ENCODE peak calls at places on chromosomes 6 and 20, in five cellular contexts. One of them, this sample, is unnamed.

GRCh38 chr20:23363257-23363649 is 1.3 kb downstream of the GZF1 start:
- DNase-seq in OCI-LY7: peak; percentile 44
- DNase-seq in CD4-positive, alpha-beta memory T cell: no peak
- DNase-seq in cardiac muscle cell: no peak
- DNase-seq in trophoblast cell: no peak
- DNase-seq in this sample: no peak

GRCh38 chr6:155270566-155271091 is 6.8 kb downstream of the CLDN20 start:
- DNase-seq in OCI-LY7: no peak
- DNase-seq in cardiac muscle cell: no peak
- DNase-seq in CD4-positive, alpha-beta memory T cell: no peak
- DNase-seq in trophoblast cell: no peak
- DNase-seq in this sample: no peak

GRCh38 chr6:19434065-19434464 is 403.1 kb upstream of the ID4 start:
- DNase-seq in trophoblast cell: no peak
- DNase-seq in OCI-LY7: no peak
- DNase-seq in CD4-positive, alpha-beta memory T cell: no peak
- DNase-seq in cardiac muscle cell: no peak
- DNase-seq in this sample: no peak

GRCh38 chr6:136465766-136466303 is 84.4 kb downstream of the MAP7 start:
- DNase-seq in OCI-LY7: no peak
- DNase-seq in CD4-positive, alpha-beta memory T cell: no peak
- DNase-seq in cardiac muscle cell: no peak
- DNase-seq in trophoblast cell: no peak
- DNase-seq in this sample: no peak

GRCh38 chr6:57174511-57174907 is 2.4 kb downstream of the BAG2 start:
- DNase-seq in CD4-positive, alpha-beta memory T cell: no peak
- DNase-seq in cardiac muscle cell: no peak
- DNase-seq in OCI-LY7: no peak
- DNase-seq in trophoblast cell: no peak
- DNase-seq in this sample: no peak

GRCh38 chr20:9068896-9069663 is at the start of gene PLCB4:
- DNase-seq in cardiac muscle cell: peak; percentile 34
- DNase-seq in trophoblast cell: peak; percentile 31
- DNase-seq in OCI-LY7: no peak
- DNase-seq in CD4-positive, alpha-beta memory T cell: no peak
- DNase-seq in this sample: peak; percentile 56

GRCh38 chr20:22333885-22334545 is 250.4 kb downstream of the FOXA2 start:
- DNase-seq in CD4-positive, alpha-beta memory T cell: no peak
- DNase-seq in cardiac muscle cell: peak; percentile 70
- DNase-seq in OCI-LY7: peak; percentile 66
- DNase-seq in trophoblast cell: peak; percentile 37
- DNase-seq in this sample: peak; percentile 54

GRCh38 chr20:63128367-63128766 is 87.6 kb downstream of the YTHDF1 start:
- DNase-seq in trophoblast cell: no peak
- DNase-seq in OCI-LY7: no peak
- DNase-seq in cardiac muscle cell: no peak
- DNase-seq in CD4-positive, alpha-beta memory T cell: no peak
- DNase-seq in this sample: peak; percentile 41

GRCh38 chr20:50540620-50541605 is 30.7 kb downstream of the PTPN1 start:
- DNase-seq in OCI-LY7: no peak
- DNase-seq in cardiac muscle cell: peak; percentile 95
- DNase-seq in CD4-positive, alpha-beta memory T cell: no peak
- DNase-seq in trophoblast cell: peak; percentile 81
- DNase-seq in this sample: no peak

GRCh38 chr6:145845557-145845956 is 31.0 kb upstream of the FBXO30 start:
- DNase-seq in trophoblast cell: no peak
- DNase-seq in cardiac muscle cell: no peak
- DNase-seq in CD4-positive, alpha-beta memory T cell: no peak
- DNase-seq in OCI-LY7: no peak
- DNase-seq in this sample: no peak

GRCh38 chr20:25750765-25751696 is 54.4 kb upstream of the ZNF337 start:
- DNase-seq in cardiac muscle cell: peak; percentile 68
- DNase-seq in trophoblast cell: peak; percentile 22
- DNase-seq in CD4-positive, alpha-beta memory T cell: peak; percentile 44
- DNase-seq in OCI-LY7: peak; percentile 33
- DNase-seq in this sample: peak; percentile 57

GRCh38 chr6:147214248-147215227 is 10.3 kb downstream of the STXBP5 start:
- DNase-seq in OCI-LY7: no peak
- DNase-seq in trophoblast cell: no peak
- DNase-seq in CD4-positive, alpha-beta memory T cell: no peak
- DNase-seq in cardiac muscle cell: no peak
- DNase-seq in this sample: no peak

GRCh38 chr6:170266061-170266825 is 24.6 kb downstream of the DLL1 start:
- DNase-seq in CD4-positive, alpha-beta memory T cell: no peak
- DNase-seq in OCI-LY7: no peak
- DNase-seq in cardiac muscle cell: peak; percentile 5
- DNase-seq in trophoblast cell: no peak
- DNase-seq in this sample: peak; percentile 21

GRCh38 chr6:45387236-45387635 is 9.5 kb upstream of the SUPT3H start:
- DNase-seq in OCI-LY7: no peak
- DNase-seq in trophoblast cell: peak; percentile 11
- DNase-seq in cardiac muscle cell: peak; percentile 12
- DNase-seq in CD4-positive, alpha-beta memory T cell: no peak
- DNase-seq in this sample: no peak

GRCh38 chr20:9068232-9068781 is 580 bp upstream of the PLCB4 start:
- DNase-seq in OCI-LY7: no peak
- DNase-seq in cardiac muscle cell: peak; percentile 19
- DNase-seq in CD4-positive, alpha-beta memory T cell: no peak
- DNase-seq in trophoblast cell: peak; percentile 8
- DNase-seq in this sample: no peak

GRCh38 chr6:42306439-42307140 is 88.9 kb upstream of the MRPS10 start:
- DNase-seq in CD4-positive, alpha-beta memory T cell: no peak
- DNase-seq in trophoblast cell: no peak
- DNase-seq in OCI-LY7: no peak
- DNase-seq in cardiac muscle cell: no peak
- DNase-seq in this sample: no peak

GRCh38 chr20:46206025-46206424 is 87.9 kb downstream of the CD40 start:
- DNase-seq in CD4-positive, alpha-beta memory T cell: no peak
- DNase-seq in cardiac muscle cell: peak; percentile 69
- DNase-seq in trophoblast cell: no peak
- DNase-seq in OCI-LY7: no peak
- DNase-seq in this sample: peak; percentile 72

GRCh38 chr20:46204594-46205205 is 86.6 kb downstream of the CD40 start:
- DNase-seq in OCI-LY7: no peak
- DNase-seq in trophoblast cell: no peak
- DNase-seq in CD4-positive, alpha-beta memory T cell: peak; percentile 27
- DNase-seq in cardiac muscle cell: no peak
- DNase-seq in this sample: no peak

GRCh38 chr20:46205349-46205748 is 87.2 kb downstream of the CD40 start:
- DNase-seq in CD4-positive, alpha-beta memory T cell: no peak
- DNase-seq in trophoblast cell: no peak
- DNase-seq in cardiac muscle cell: no peak
- DNase-seq in OCI-LY7: no peak
- DNase-seq in this sample: no peak

GRCh38 chr20:46207783-46208182 is 89.7 kb downstream of the CD40 start:
- DNase-seq in CD4-positive, alpha-beta memory T cell: no peak
- DNase-seq in OCI-LY7: no peak
- DNase-seq in trophoblast cell: no peak
- DNase-seq in cardiac muscle cell: no peak
- DNase-seq in this sample: no peak

GRCh38 chr20:46207031-46207549 is 89.0 kb downstream of the CD40 start:
- DNase-seq in trophoblast cell: no peak
- DNase-seq in CD4-positive, alpha-beta memory T cell: no peak
- DNase-seq in cardiac muscle cell: no peak
- DNase-seq in OCI-LY7: no peak
- DNase-seq in this sample: no peak
- H3K27ac ChIP-seq in trophoblast cell: no peak overlapping the region
- H3K27ac ChIP-seq in CD4-positive, alpha-beta memory T cell: no peak overlapping the region
- H3K27ac ChIP-seq in cardiac muscle cell: no peak overlapping the region
- H3K27ac ChIP-seq in OCI-LY7: no peak overlapping the region
- H3K27ac ChIP-seq in this sample: no peak overlapping the region

DNA sequence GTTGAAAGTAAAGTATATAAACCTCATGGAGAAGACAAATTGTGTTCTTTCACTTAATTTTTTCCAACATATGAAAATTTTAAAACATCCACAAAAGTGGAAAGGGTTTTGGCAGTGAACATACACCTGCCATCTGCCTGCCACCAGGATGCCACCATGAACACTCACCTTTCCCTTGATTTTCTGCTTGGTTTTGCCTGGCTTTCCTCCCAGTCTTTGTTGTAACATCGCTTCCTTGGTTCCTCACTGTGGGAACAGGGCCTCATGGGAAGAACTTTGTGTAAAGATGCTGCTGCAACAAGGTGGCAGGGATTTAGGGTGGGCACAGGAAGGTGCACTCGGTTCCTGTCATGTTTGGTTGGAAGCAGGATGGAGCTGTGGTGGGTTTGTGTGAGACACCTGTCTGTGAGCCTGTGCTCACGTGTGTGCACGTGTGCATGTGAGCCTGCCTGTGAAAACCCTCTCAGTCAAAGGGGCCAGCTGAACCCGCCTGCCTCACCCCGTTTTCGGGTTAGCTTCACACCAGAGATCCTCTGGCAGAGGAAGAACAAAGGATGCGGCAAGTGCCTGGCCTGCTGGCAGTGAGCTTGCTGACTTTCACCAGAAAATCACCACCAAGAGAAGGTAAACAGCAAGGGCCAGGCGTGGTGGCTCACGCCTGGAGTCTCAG is 11.0 kb upstream of the RBM38 start:
- DNase-seq in cardiac muscle cell: no peak
- DNase-seq in OCI-LY7: no peak
- DNase-seq in CD4-positive, alpha-beta memory T cell: no peak
- DNase-seq in trophoblast cell: no peak
- DNase-seq in this sample: no peak
- H3K36me3 ChIP-seq in cardiac muscle cell: peaks cover 29% of the 10 kb centered on the region
- H3K36me3 ChIP-seq in OCI-LY7: peaks cover 78% of the 10 kb centered on the region
- H3K36me3 ChIP-seq in CD4-positive, alpha-beta memory T cell: peaks cover 30% of the 10 kb centered on the region
- H3K36me3 ChIP-seq in trophoblast cell: peaks cover 38% of the 10 kb centered on the region
- H3K36me3 ChIP-seq in this sample: peaks cover 15% of the 10 kb centered on the region

GRCh38 chr6:3139090-3139903 is 18.0 kb downstream of the TUBB2A start:
- DNase-seq in OCI-LY7: peak; percentile 69
- DNase-seq in trophoblast cell: peak; percentile 79
- DNase-seq in CD4-positive, alpha-beta memory T cell: no peak
- DNase-seq in cardiac muscle cell: peak; percentile 48
- DNase-seq in this sample: peak; percentile 61
- H3K27ac ChIP-seq in OCI-LY7: peak overlapping the region; percentile 39
- H3K27ac ChIP-seq in trophoblast cell: no peak overlapping the region
- H3K27ac ChIP-seq in CD4-positive, alpha-beta memory T cell: no peak overlapping the region
- H3K27ac ChIP-seq in cardiac muscle cell: no peak overlapping the region
- H3K27ac ChIP-seq in this sample: peak overlapping the region; percentile 1

DNA sequence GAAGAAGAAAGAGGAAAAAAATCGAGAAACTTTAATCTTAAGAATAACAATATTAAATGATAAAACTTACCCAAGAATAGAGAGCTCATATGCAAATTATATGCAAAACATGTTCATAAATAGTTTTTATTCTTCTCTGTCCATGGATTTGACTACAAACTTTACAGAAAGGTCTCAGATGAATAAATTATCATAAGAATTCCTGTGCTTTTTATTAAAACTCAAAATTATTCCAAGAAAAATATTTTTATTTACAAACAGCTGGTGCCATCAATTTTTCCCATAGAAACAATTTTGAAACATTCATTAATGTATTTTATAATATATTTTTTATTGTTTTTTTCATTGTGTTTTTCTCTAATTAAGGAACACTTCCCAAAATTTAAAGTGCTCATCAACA is 12.1 kb downstream of the MYB start:
- DNase-seq in CD4-positive, alpha-beta memory T cell: no peak
- DNase-seq in OCI-LY7: no peak
- DNase-seq in cardiac muscle cell: no peak
- DNase-seq in trophoblast cell: no peak
- DNase-seq in this sample: no peak
- H3K36me3 ChIP-seq in CD4-positive, alpha-beta memory T cell: no peaks in the 10 kb centered on the region
- H3K36me3 ChIP-seq in OCI-LY7: peaks cover 97% of the 10 kb centered on the region
- H3K36me3 ChIP-seq in cardiac muscle cell: no peaks in the 10 kb centered on the region
- H3K36me3 ChIP-seq in trophoblast cell: no peaks in the 10 kb centered on the region
- H3K36me3 ChIP-seq in this sample: no peaks in the 10 kb centered on the region

DNA sequence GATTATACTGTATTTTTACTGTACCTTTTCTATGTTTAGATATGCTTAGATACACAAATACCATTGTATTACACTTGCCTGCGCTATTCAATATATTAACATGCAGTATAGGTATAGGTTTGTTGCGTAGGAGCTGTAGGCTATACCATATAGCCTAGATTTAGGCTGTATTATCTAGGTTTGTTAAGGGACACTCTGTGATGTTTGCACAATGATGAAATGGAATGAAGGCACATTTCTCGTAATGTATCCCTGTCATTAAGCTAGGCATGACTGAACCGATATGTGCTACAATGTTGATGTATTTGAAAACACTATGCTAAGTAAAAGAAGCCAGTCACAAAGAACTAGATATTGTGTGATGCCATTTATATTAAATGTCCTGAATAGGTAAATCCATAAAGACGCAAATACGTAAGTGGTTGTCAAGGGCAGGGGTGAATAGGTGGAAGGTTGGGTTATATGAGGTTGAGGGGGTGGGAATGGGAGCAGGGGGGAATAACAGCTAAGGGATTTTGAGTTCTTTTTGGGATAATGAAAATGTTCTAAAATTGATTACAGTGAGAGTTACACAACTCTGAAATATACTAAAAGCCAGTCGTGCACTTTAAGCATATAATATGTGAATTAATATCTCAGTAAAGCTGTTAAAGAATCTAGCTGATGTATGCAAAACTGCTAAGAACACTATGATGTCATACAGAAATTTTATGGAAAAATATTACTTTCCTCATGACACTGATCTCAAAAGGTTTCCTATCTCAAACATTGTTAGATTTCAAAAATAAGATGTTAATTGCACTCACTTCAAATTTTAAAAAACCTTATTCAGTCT is 97.4 kb downstream of the NCOA3 start:
- DNase-seq in trophoblast cell: no peak
- DNase-seq in OCI-LY7: no peak
- DNase-seq in CD4-positive, alpha-beta memory T cell: no peak
- DNase-seq in cardiac muscle cell: no peak
- DNase-seq in this sample: no peak
- H3K27ac ChIP-seq in trophoblast cell: no peak overlapping the region
- H3K27ac ChIP-seq in OCI-LY7: no peak overlapping the region
- H3K27ac ChIP-seq in CD4-positive, alpha-beta memory T cell: no peak overlapping the region
- H3K27ac ChIP-seq in cardiac muscle cell: no peak overlapping the region
- H3K27ac ChIP-seq in this sample: no peak overlapping the region

GRCh38 chr6:25578538-25578937 is 73.5 kb upstream of the SCGN start:
- DNase-seq in OCI-LY7: no peak
- DNase-seq in CD4-positive, alpha-beta memory T cell: no peak
- DNase-seq in trophoblast cell: no peak
- DNase-seq in cardiac muscle cell: no peak
- DNase-seq in this sample: no peak
- H3K36me3 ChIP-seq in OCI-LY7: peaks cover 30% of the 10 kb centered on the region
- H3K36me3 ChIP-seq in CD4-positive, alpha-beta memory T cell: no peaks in the 10 kb centered on the region
- H3K36me3 ChIP-seq in trophoblast cell: no peaks in the 10 kb centered on the region
- H3K36me3 ChIP-seq in cardiac muscle cell: peaks cover 5% of the 10 kb centered on the region
- H3K36me3 ChIP-seq in this sample: peaks cover 20% of the 10 kb centered on the region

DNA sequence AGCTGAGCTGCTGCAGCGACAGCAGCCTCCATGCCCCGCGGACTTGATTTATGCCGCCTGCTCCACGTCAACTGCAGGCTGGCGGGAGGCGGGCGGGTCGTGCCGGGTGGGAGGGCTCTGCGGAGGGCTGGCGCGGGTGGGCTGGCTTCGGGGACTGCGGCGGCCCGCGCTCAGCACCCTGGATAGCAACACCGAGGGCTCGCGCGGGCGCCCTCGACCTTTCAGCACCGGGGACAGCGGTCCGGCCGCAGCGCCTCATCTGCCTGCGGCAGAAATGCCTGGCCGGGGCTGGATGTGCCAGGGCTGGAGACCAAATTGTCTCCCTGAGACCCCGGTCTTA is 792 bp downstream of the SNAP25 start:
- DNase-seq in cardiac muscle cell: peak; percentile 86
- DNase-seq in CD4-positive, alpha-beta memory T cell: peak; percentile 44
- DNase-seq in OCI-LY7: peak; percentile 35
- DNase-seq in trophoblast cell: peak; percentile 50
- DNase-seq in this sample: peak; percentile 76
- H3K27ac ChIP-seq in cardiac muscle cell: peak overlapping the region; percentile 95
- H3K27ac ChIP-seq in CD4-positive, alpha-beta memory T cell: no peak overlapping the region
- H3K27ac ChIP-seq in OCI-LY7: no peak overlapping the region
- H3K27ac ChIP-seq in trophoblast cell: no peak overlapping the region
- H3K27ac ChIP-seq in this sample: no peak overlapping the region